ENCODE peak calls at places on chromosomes 3 and 15, in four cellular contexts. M is amygdala, K is OCI-LY7, H is AG09309. S is an unnamed sample.

GRCh38 chr15:98720577-98720976 is 72.2 kb downstream of the IGF1R start:
- DNase-seq in M (no peak), K (no peak), H (no peak), S (no peak)

GRCh38 chr3:188860147-188860546 is 311.6 kb upstream of the TPRG1 start:
- DNase-seq in M (no peak), K (no peak), H (no peak), S (no peak)

GRCh38 chr3:160473233-160473632 is 23.6 kb upstream of the TRIM59 start:
- DNase-seq in M (no peak), K (no peak), H (peak), S (no peak)

GRCh38 chr3:111572061-111572460 is 23.1 kb downstream of the ZBED2 start:
- DNase-seq in M (no peak), K (no peak), H (no peak), S (no peak)

GRCh38 chr3:126553284-126553811 is 5.4 kb downstream of the C3orf22 start:
- DNase-seq in M (no peak), K (no peak), H (no peak), S (peak)

GRCh38 chr15:60831540-60831939 is 352.6 kb upstream of the ICE2 start:
- DNase-seq in M (no peak), K (no peak), H (no peak), S (no peak)

GRCh38 chr3:62201438-62202035 is 171.8 kb downstream of the FEZF2 start:
- DNase-seq in M (no peak), K (peak), H (peak), S (no peak)

GRCh38 chr3:58260261-58260731 is 22.7 kb downstream of the ABHD6 start:
- DNase-seq in M (no peak), K (no peak), H (peak), S (no peak)

GRCh38 chr15:43081283-43081682 is 24.6 kb downstream of the UBR1 start:
- DNase-seq in M (no peak), K (no peak), H (no peak), S (no peak)

GRCh38 chr15:89672221-89673161 is 6.7 kb downstream of the PLIN1 start:
- DNase-seq in M (no peak), K (no peak), H (no peak), S (no peak)

GRCh38 chr15:59524331-59524731 is 86.3 kb downstream of the FAM81A start:
- DNase-seq in M (no peak), K (peak), H (no peak), S (peak)